ENCODE peak calls at places on chromosomes 3 and 15, in ten cellular contexts. Z, T, N, O, K, J, A, X, D and B are unnamed samples.

GRCh38 chr3:156477306-156477705 is 77.6 kb downstream of the SSR3 start:
- DNase-seq in Z (no peak), T (no peak), N (no peak), O (peak; percentile 43), K (no peak), J (no peak), A (peak; percentile 18), X (no peak), D (no peak), B (no peak)

GRCh38 chr3:4531478-4532025 is 38.4 kb downstream of the ITPR1 start:
- DNase-seq in Z (no peak), T (no peak), N (no peak), O (no peak), K (no peak), J (no peak), A (no peak), X (no peak), D (no peak), B (no peak)

GRCh38 chr3:101091489-101091888 is 98.3 kb upstream of the ABI3BP start:
- DNase-seq in Z (no peak), T (no peak), N (no peak), O (no peak), K (no peak), J (no peak), A (no peak), X (peak; percentile 5), D (no peak), B (no peak)

GRCh38 chr15:50145451-50145872 is 26.4 kb upstream of the ATP8B4 start:
- DNase-seq in Z (no peak), T (peak; percentile 16), N (no peak), O (peak; percentile 83), K (no peak), J (no peak), A (peak; percentile 65), X (peak; percentile 78), D (no peak), B (no peak)

GRCh38 chr3:65951836-65952505 is 86.7 kb downstream of the MAGI1 start:
- DNase-seq in Z (no peak), T (no peak), N (no peak), O (no peak), K (no peak), J (no peak), A (no peak), X (peak; percentile 74), D (no peak), B (no peak)

GRCh38 chr15:85750807-85751730 is 43.7 kb downstream of the KLHL25 start:
- DNase-seq in Z (no peak), T (no peak), N (no peak), O (peak; percentile 84), K (no peak), J (peak; percentile 59), A (no peak), X (no peak), D (no peak), B (no peak)

GRCh38 chr15:63752075-63752684 is 81.6 kb downstream of the HERC1 start:
- DNase-seq in Z (no peak), T (peak; percentile 23), N (no peak), O (peak; percentile 72), K (peak; percentile 60), J (no peak), A (peak; percentile 10), X (peak; percentile 61), D (no peak), B (no peak)

GRCh38 chr15:94653071-94653470 is 421.7 kb downstream of the MCTP2 start:
- DNase-seq in Z (no peak), T (no peak), N (no peak), O (no peak), K (no peak), J (no peak), A (no peak), X (no peak), D (no peak), B (no peak)

GRCh38 chr15:91407237-91407889 is 307.3 kb downstream of the SV2B start:
- DNase-seq in Z (no peak), T (no peak), N (no peak), O (no peak), K (peak; percentile 55), J (no peak), A (no peak), X (no peak), D (peak; percentile 19), B (no peak)

GRCh38 chr15:88546248-88547129 is at the start of gene DET1:
- DNase-seq in Z (peak; percentile 95), T (peak; percentile 93), N (peak; percentile 90), O (peak; percentile 93), K (peak; percentile 96), J (peak; percentile 97), A (peak; percentile 87), X (peak; percentile 92), D (peak; percentile 96), B (peak; percentile 95)

GRCh38 chr15:48052871-48053383 is 67.9 kb upstream of the SLC24A5 start:
- DNase-seq in Z (no peak), T (no peak), N (no peak), O (no peak), K (no peak), J (no peak), A (no peak), X (no peak), D (no peak), B (no peak)

GRCh38 chr3:122003112-122003511 is 18.9 kb downstream of the ILDR1 start:
- DNase-seq in Z (no peak), T (no peak), N (no peak), O (no peak), K (no peak), J (no peak), A (no peak), X (no peak), D (no peak), B (no peak)

GRCh38 chr3:130341388-130341787 is 4.1 kb upstream of the COL6A5 start:
- DNase-seq in Z (no peak), T (no peak), N (no peak), O (no peak), K (no peak), J (no peak), A (no peak), X (no peak), D (no peak), B (no peak)

GRCh38 chr3:30347679-30348216 is 258.7 kb upstream of the TGFBR2 start:
- DNase-seq in Z (no peak), T (no peak), N (no peak), O (no peak), K (no peak), J (no peak), A (no peak), X (peak; percentile 87), D (no peak), B (no peak)

GRCh38 chr15:27127834-27128570 is 157.0 kb downstream of the GABRG3 start:
- DNase-seq in Z (no peak), T (no peak), N (no peak), O (no peak), K (no peak), J (no peak), A (no peak), X (no peak), D (no peak), B (no peak)

GRCh38 chr3:46932455-46933225 is 43.9 kb downstream of the CCDC12 start:
- DNase-seq in Z (no peak), T (no peak), N (no peak), O (no peak), K (no peak), J (peak; percentile 13), A (no peak), X (no peak), D (no peak), B (no peak)
- TF ChIP-seq CTCF in Z (no peak), T (peak; percentile 24), N (no peak), O (no peak), K (no peak), J (no peak), A (no peak), X (no peak), D (no peak), B (no peak)

DNA sequence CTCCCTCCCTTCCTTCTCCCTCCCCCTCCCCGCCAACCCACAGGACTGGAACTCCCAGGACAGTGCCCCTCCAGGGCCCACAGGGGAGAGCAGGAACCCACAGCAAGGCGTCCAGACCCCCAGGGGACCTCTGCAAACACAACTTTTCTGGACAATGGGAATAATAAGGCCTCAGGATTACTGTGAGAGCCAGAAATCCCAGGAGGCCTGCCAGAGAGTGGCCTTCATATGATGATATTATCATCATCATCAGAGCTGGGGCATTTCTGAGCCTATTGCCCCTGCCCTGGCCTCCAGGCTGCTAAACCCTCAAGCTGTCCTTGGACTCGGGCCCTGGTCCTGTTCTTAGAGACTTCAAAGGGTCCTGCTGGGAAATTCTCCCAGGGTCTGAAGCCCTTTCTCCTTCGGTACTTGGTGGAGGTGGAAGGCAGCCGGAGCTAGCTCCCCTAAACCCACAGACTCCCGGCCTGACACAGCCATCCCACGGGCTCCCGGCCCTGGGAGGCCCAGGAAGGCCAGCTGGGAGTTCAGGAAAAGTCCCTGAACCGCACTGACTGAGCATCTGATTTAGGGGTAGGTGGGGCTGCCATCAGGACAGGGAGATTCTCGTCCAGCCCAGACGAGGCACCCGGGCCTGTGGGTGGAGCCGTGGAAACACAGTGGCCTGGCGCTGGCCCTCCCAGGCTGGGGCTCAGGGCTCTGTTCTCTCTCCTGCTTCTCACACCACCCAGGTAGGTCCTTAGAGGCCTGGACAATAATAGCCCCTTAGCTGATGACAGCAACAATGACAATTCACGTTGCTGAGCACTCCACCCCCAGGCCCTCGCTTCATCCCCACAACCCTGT is 4.9 kb downstream of the CALML4 start:
- DNase-seq in Z (no peak), T (no peak), N (no peak), O (no peak), K (no peak), J (no peak), A (no peak), X (no peak), D (no peak), B (no peak)
- H3K27ac ChIP-seq in Z (no peak overlapping the region), T (no peak overlapping the region), N (no peak overlapping the region), O (no peak overlapping the region), K (no peak overlapping the region), J (no peak overlapping the region), A (no peak overlapping the region), X (no peak overlapping the region), D (no peak overlapping the region), B (no peak overlapping the region)

DNA sequence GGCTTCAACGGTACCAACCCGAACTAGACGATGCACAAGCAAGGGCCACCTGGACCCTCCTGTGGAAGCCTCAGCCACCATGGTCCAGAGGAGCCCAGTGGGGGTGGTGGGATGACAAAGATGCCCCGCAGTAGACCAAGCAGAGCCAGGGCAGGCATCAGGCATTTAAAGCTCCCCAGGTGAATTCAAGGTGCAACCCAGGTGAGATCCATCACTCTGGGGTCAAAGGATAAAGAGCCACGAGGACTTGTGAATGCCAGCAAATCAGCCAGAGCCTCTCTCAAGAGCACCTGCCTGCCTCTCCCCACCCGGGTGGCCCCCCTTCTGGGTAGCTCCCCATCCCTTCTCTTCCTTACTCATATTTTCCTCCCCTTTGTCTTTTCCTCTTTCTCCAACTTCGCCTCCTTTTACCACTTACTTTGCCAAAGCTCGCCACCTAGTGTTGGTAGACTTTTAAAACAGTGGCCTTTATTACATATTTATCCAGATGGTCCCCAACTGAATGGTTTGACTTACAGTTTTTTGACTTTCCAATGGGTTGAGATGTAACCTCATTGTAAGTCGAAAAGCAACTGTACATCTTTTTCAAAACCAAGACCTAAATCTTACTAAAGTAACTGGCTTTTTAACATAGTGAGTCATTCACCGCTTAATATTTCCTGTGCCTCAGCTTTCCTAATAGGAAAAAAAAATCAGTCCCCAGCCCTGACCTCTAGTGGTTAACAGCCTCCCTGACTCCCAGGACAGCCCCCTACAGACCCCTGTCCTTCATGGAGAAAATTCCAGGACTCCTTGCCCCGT is 18.8 kb downstream of the PLA2G4F start:
- DNase-seq in Z (no peak), T (no peak), N (no peak), O (peak; percentile 79), K (no peak), J (no peak), A (no peak), X (peak; percentile 48), D (no peak), B (peak; percentile 38)
- TF ChIP-seq CTCF in Z (peak; percentile 53), T (peak; percentile 56), N (peak; percentile 42), O (peak; percentile 77), K (peak; percentile 37), J (peak; percentile 37), A (peak; percentile 69), X (peak; percentile 53), D (peak; percentile 60), B (peak; percentile 79)

GRCh38 chr15:56805466-56806146 is 72.3 kb upstream of the ZNF280D start:
- DNase-seq in Z (no peak), T (no peak), N (no peak), O (no peak), K (peak; percentile 18), J (peak; percentile 50), A (peak; percentile 43), X (no peak), D (no peak), B (no peak)
- H3K27ac ChIP-seq in Z (peak overlapping the region; percentile 19), T (no peak overlapping the region), N (no peak overlapping the region), O (no peak overlapping the region), K (no peak overlapping the region), J (no peak overlapping the region), A (no peak overlapping the region), X (no peak overlapping the region), D (peak overlapping the region; percentile 7), B (peak overlapping the region; percentile 35)